ENCODE peak calls at places on chromosomes 1 and 21, in four cellular contexts. V is heart left ventricle, H is NCI-H1092, O is ELF-1. N is an unnamed sample.

GRCh38 chr1:167514278-167514677 is 4.1 kb downstream of the CD247 start:
- DNase-seq in O (no peak), V (no peak), H (no peak), N (no peak)

GRCh38 chr1:172826096-172826741 is 167.3 kb downstream of the FASLG start:
- DNase-seq in O (no peak), H (no peak), V (no peak), N (no peak)

GRCh38 chr1:31751822-31752241 is 12.3 kb downstream of the ADGRB2 start:
- DNase-seq in O (no peak), V (no peak), H (no peak), N (no peak)

GRCh38 chr1:63326473-63327380 is 4.4 kb downstream of the FOXD3 start:
- DNase-seq in O (peak), V (no peak), H (no peak), N (no peak)

GRCh38 chr21:41426656-41427311 is 745 bp downstream of the MX1 start:
- DNase-seq in O (peak), V (no peak), H (no peak), N (no peak)

GRCh38 chr1:9929431-9930385 is 13.5 kb downstream of the LZIC start:
- DNase-seq in V (no peak), H (no peak), O (peak), N (no peak)

GRCh38 chr1:64543831-64544230 is 73.9 kb downstream of the CACHD1 start:
- DNase-seq in H (no peak), O (no peak), V (no peak), N (no peak)

GRCh38 chr1:22273686-22274681 is 131.1 kb upstream of the WNT4 start:
- DNase-seq in H (no peak), V (no peak), O (no peak), N (no peak)

GRCh38 chr1:163174524-163175437 is 27.9 kb downstream of the RGS5 start:
- DNase-seq in H (peak), O (peak), V (peak), N (peak)

GRCh38 chr1:173418107-173418985 is 58.8 kb upstream of the PRDX6 start:
- DNase-seq in H (no peak), V (no peak), O (no peak), N (no peak)

GRCh38 chr1:70874826-70875225 is 172.8 kb downstream of the PTGER3 start:
- DNase-seq in O (peak), H (no peak), V (no peak), N (no peak)

GRCh38 chr21:15309022-15309590 is 244.3 kb upstream of the NRIP1 start:
- DNase-seq in H (no peak), O (no peak), V (no peak), N (no peak)

GRCh38 chr21:37335053-37335452 is 31.5 kb upstream of the DYRK1A start:
- DNase-seq in H (no peak), V (no peak), O (no peak), N (no peak)

GRCh38 chr1:110606784-110607662 is 865 bp upstream of the KCNA2 start:
- DNase-seq in V (no peak), H (no peak), O (no peak), N (peak)

GRCh38 chr21:35217504-35218060 is 168.5 kb upstream of the RUNX1 start:
- DNase-seq in H (no peak), O (peak), V (no peak), N (no peak)

GRCh38 chr1:117682372-117682771 is 76.5 kb downstream of the TENT5C start:
- DNase-seq in H (no peak), O (no peak), V (peak), N (no peak)

GRCh38 chr1:85230305-85230977 is 29.0 kb downstream of the C1orf52 start:
- DNase-seq in H (no peak), O (peak), V (no peak), N (no peak)

GRCh38 chr21:44328242-44328895 is 10.8 kb downstream of the CFAP410 start:
- DNase-seq in V (no peak), H (no peak), O (no peak), N (no peak)

GRCh38 chr21:43703068-43703880 is 15.7 kb upstream of the PDXK start:
- DNase-seq in H (no peak), O (peak), V (peak), N (no peak)

GRCh38 chr1:107862064-107862463 is 102.9 kb downstream of the VAV3 start:
- DNase-seq in V (no peak), H (no peak), O (no peak), N (no peak)

GRCh38 chr1:24391882-24392603 is 21.5 kb downstream of the STPG1 start:
- DNase-seq in V (peak), H (peak), O (peak), N (no peak)

GRCh38 chr1:219660666-219661463 is 48.0 kb upstream of the ZC3H11B start:
- DNase-seq in V (peak), O (peak), H (no peak), N (peak)

GRCh38 chr1:180160362-180160761 is 5.7 kb downstream of the QSOX1 start:
- DNase-seq in O (no peak), H (no peak), V (no peak), N (no peak)

GRCh38 chr1:240765732-240766363 is 153.9 kb upstream of the GREM2 start:
- DNase-seq in H (no peak), V (no peak), O (peak), N (no peak)

GRCh38 chr1:54312874-54313316 is 93.3 kb downstream of the SSBP3 start:
- DNase-seq in V (peak), O (peak), H (no peak), N (no peak)

GRCh38 chr21:32349333-32349944 is 43.4 kb downstream of the URB1 start:
- DNase-seq in O (no peak), V (no peak), H (no peak), N (peak)

GRCh38 chr1:227372662-227373061 is 54.4 kb upstream of the CDC42BPA start:
- DNase-seq in H (peak), O (no peak), V (no peak), N (no peak)

GRCh38 chr1:16048573-16049189 is 5.1 kb downstream of the CLCNKB start:
- DNase-seq in V (peak), H (peak), O (peak), N (no peak)

GRCh38 chr1:71649588-71649987 is 568.8 kb upstream of the ZRANB2 start:
- DNase-seq in V (no peak), H (no peak), O (no peak), N (no peak)

GRCh38 chr1:27508139-27508665 is 18.2 kb upstream of the WASF2 start:
- DNase-seq in V (no peak), H (no peak), O (no peak), N (no peak)

GRCh38 chr1:197911857-197912696 is 5.1 kb upstream of the LHX9 start:
- DNase-seq in O (peak), H (no peak), V (no peak), N (no peak)

GRCh38 chr1:20472860-20473711 is 12.9 kb downstream of the CAMK2N1 start:
- DNase-seq in H (no peak), O (peak), V (peak), N (no peak)

GRCh38 chr1:162905759-162906158 is 44.8 kb upstream of the CCDC190 start:
- DNase-seq in H (no peak), O (no peak), V (no peak), N (no peak)

GRCh38 chr21:41648591-41649031 is 118.2 kb downstream of the RIPK4 start:
- DNase-seq in O (no peak), H (no peak), V (no peak), N (peak)

GRCh38 chr1:34057347-34057746 is 107.7 kb downstream of the CSMD2 start:
- DNase-seq in H (peak), O (peak), V (no peak), N (no peak)

GRCh38 chr1:110309139-110309538 is 30.0 kb upstream of the RBM15 start:
- DNase-seq in H (no peak), O (no peak), V (no peak), N (no peak)

N was measured in cardiac septum.